ENCODE peak calls at places on chromosomes 6 and 20, in six cellular contexts. J is EL, H is left cardiac atrium, X is NCI-H446, U is foreskin fibroblast, S is progenitor cell of endocrine pancreas. P is an unnamed sample.

GRCh38 chr20:56249244-56249955 is 868 bp downstream of the MC3R start:
- DNase-seq in J (peak; percentile 16), H (no peak), X (peak; percentile 47), S (no peak), U (no peak), P (peak; percentile 1)

GRCh38 chr20:6746901-6747609 is 20.4 kb upstream of the BMP2 start:
- DNase-seq in S (no peak), U (no peak), X (no peak), J (no peak), H (no peak), P (no peak)

GRCh38 chr6:24547243-24547642 is 52.5 kb downstream of the ALDH5A1 start:
- DNase-seq in X (no peak), H (no peak), J (peak; percentile 21), U (no peak), S (no peak), P (no peak)

GRCh38 chr6:129748901-129749748 is 39.1 kb upstream of the ARHGAP18 start:
- DNase-seq in X (no peak), J (peak; percentile 76), H (no peak), U (peak; percentile 73), S (no peak), P (peak; percentile 89)

GRCh38 chr6:34205466-34205865 is 31.2 kb upstream of the HMGA1 start:
- DNase-seq in U (peak; percentile 30), J (no peak), H (no peak), X (no peak), S (no peak), P (no peak)

GRCh38 chr20:4657096-4657495 is 64.6 kb upstream of the PRND start:
- DNase-seq in X (no peak), H (no peak), J (no peak), U (no peak), S (no peak), P (no peak)

GRCh38 chr6:42629845-42630244 is 66.0 kb downstream of the UBR2 start:
- DNase-seq in U (no peak), J (no peak), H (no peak), X (no peak), S (no peak), P (no peak)

GRCh38 chr20:16415079-16415478 is 158.2 kb downstream of the KIF16B start:
- DNase-seq in H (no peak), X (no peak), U (peak; percentile 50), S (no peak), J (peak; percentile 2), P (peak; percentile 86)

GRCh38 chr6:37032239-37032638 is 26.8 kb downstream of the FGD2 start:
- DNase-seq in H (no peak), U (no peak), J (no peak), S (no peak), X (no peak), P (no peak)

GRCh38 chr20:43710370-43711044 is 16.3 kb downstream of the GTSF1L start:
- DNase-seq in H (no peak), U (no peak), J (no peak), S (no peak), X (no peak), P (no peak)

GRCh38 chr20:58555078-58555765 is 40.0 kb upstream of the APCDD1L start:
- DNase-seq in S (no peak), X (no peak), H (no peak), J (peak; percentile 86), U (peak; percentile 85), P (peak; percentile 65)

P was measured in HCEC 1CT.